ENCODE peak calls at places on chromosomes 11 and 22, in seven cellular contexts. L is transverse colon; J is activated CD4-positive, alpha-beta T cell treated with anti-CD3 and anti-CD28 coated beads for 48 hours; T is renal cortical epithelial cell; Q is RPMI7951; D is uterus; R is mesendoderm. C is an unnamed sample.

GRCh38 chr11:93908689-93909088 is 58.3 kb upstream of the VSTM5 start:
- DNase-seq in L (no peak), J (no peak), T (peak; percentile 93), Q (peak; percentile 93), D (no peak), R (peak; percentile 57), C (no peak)

GRCh38 chr11:27205779-27206549 is 157.1 kb downstream of the CCDC34 start:
- DNase-seq in L (no peak), J (no peak), T (no peak), Q (no peak), D (no peak), R (peak; percentile 69), C (no peak)

GRCh38 chr11:118084247-118084646 is 2.5 kb downstream of the SMIM35 start:
- DNase-seq in L (peak; percentile 48), J (no peak), T (peak; percentile 72), Q (no peak), D (no peak), R (no peak), C (no peak)

GRCh38 chr11:69467646-69468045 is 13.8 kb upstream of the LINC01488 start:
- DNase-seq in L (no peak), J (no peak), T (no peak), Q (no peak), D (no peak), R (no peak), C (no peak)

GRCh38 chr22:26002456-26002855 is 166.8 kb upstream of the SEZ6L start:
- DNase-seq in L (no peak), J (no peak), T (no peak), Q (no peak), D (no peak), R (peak; percentile 61), C (no peak)

GRCh38 chr11:126703661-126704060 is 296.9 kb downstream of the KIRREL3 start:
- DNase-seq in L (no peak), J (no peak), T (no peak), Q (peak; percentile 64), D (no peak), R (peak; percentile 39), C (no peak)

GRCh38 chr11:94781822-94782221 is 13.7 kb downstream of the AMOTL1 start:
- DNase-seq in L (no peak), J (no peak), T (no peak), Q (no peak), D (no peak), R (no peak), C (no peak)

GRCh38 chr11:70436501-70436860 is 38.2 kb downstream of the CTTN start:
- DNase-seq in L (no peak), J (no peak), T (no peak), Q (no peak), D (no peak), R (no peak), C (no peak)

GRCh38 chr11:45761659-45762058 is 43.3 kb upstream of the SLC35C1 start:
- DNase-seq in L (no peak), J (no peak), T (no peak), Q (no peak), D (no peak), R (no peak), C (no peak)

GRCh38 chr11:37511425-37511933 is 913.4 kb upstream of the RAG2 start:
- DNase-seq in L (no peak), J (no peak), T (peak; percentile 93), Q (no peak), D (no peak), R (no peak), C (no peak)

GRCh38 chr11:115939104-115939503 is 434.9 kb upstream of the CADM1 start:
- DNase-seq in L (no peak), J (no peak), T (peak; percentile 81), Q (peak; percentile 27), D (no peak), R (no peak), C (no peak)

GRCh38 chr11:34651551-34651950 is 30.7 kb downstream of the EHF start:
- DNase-seq in L (no peak), J (no peak), T (no peak), Q (peak; percentile 71), D (no peak), R (no peak), C (no peak)

GRCh38 chr22:36325163-36326031 is 62.4 kb downstream of the MYH9 start:
- DNase-seq in L (peak; percentile 80), J (no peak), T (peak; percentile 92), Q (peak; percentile 89), D (peak; percentile 86), R (no peak), C (no peak)

GRCh38 chr11:87125257-87125656 is 87.5 kb downstream of the TMEM135 start:
- DNase-seq in L (no peak), J (no peak), T (peak; percentile 8), Q (no peak), D (no peak), R (no peak), C (no peak)

GRCh38 chr11:127247261-127247660 is 246.7 kb upstream of the KIRREL3 start:
- DNase-seq in L (no peak), J (no peak), T (no peak), Q (no peak), D (no peak), R (peak; percentile 57), C (no peak)

GRCh38 chr11:69950120-69950519 is 128.0 kb upstream of the ANO1 start:
- DNase-seq in L (peak; percentile 18), J (peak; percentile 55), T (no peak), Q (peak; percentile 53), D (no peak), R (peak; percentile 87), C (no peak)

GRCh38 chr11:82191690-82192089 is 542.0 kb downstream of the FAM181B start:
- DNase-seq in L (no peak), J (no peak), T (no peak), Q (no peak), D (no peak), R (no peak), C (no peak)

GRCh38 chr22:46879083-46879482 is 116.6 kb downstream of the TBC1D22A start:
- DNase-seq in L (no peak), J (no peak), T (no peak), Q (no peak), D (no peak), R (no peak), C (no peak)

GRCh38 chr22:42925598-42925997 is 68.5 kb upstream of the ARFGAP3 start:
- DNase-seq in L (no peak), J (no peak), T (no peak), Q (no peak), D (no peak), R (no peak), C (no peak)

GRCh38 chr22:31155425-31155824 is 4.6 kb upstream of the RNF185 start:
- DNase-seq in L (no peak), J (no peak), T (no peak), Q (no peak), D (no peak), R (no peak), C (no peak)

GRCh38 chr11:44286268-44286880 is 23.6 kb downstream of the ALX4 start:
- DNase-seq in L (peak; percentile 41), J (peak; percentile 76), T (peak; percentile 26), Q (peak; percentile 34), D (peak; percentile 39), R (peak; percentile 90), C (peak; percentile 47)

GRCh38 chr22:31141551-31141950 is 1.2 kb upstream of the PLA2G3 start:
- DNase-seq in L (no peak), J (no peak), T (no peak), Q (no peak), D (no peak), R (no peak), C (no peak)

GRCh38 chr22:25928038-25928437 is 186.1 kb downstream of the MYO18B start:
- DNase-seq in L (no peak), J (no peak), T (no peak), Q (no peak), D (no peak), R (peak; percentile 55), C (no peak)

GRCh38 chr22:31637938-31638618 is 23.9 kb downstream of the PISD start:
- DNase-seq in L (peak; percentile 52), J (no peak), T (no peak), Q (no peak), D (no peak), R (no peak), C (no peak)

GRCh38 chr11:5625281-5625680 is 480 bp downstream of the TRIM34 start:
- DNase-seq in L (no peak), J (no peak), T (no peak), Q (no peak), D (no peak), R (no peak), C (no peak)

C was measured in Panc1.